ENCODE peak calls at places on chromosomes 11 and 22, in five cellular contexts. F is CD8-positive, alpha-beta T cell; A is H1; C is ascending aorta; I is CD4-positive, CD25-positive, alpha-beta regulatory T cell. M is an unnamed sample.
A peak's percentile ranks its signal among the peaks of the same experiment; 100 is the strongest.

GRCh38 chr22:40178417-40179409 is 988 bp downstream of the TNRC6B start:
- DNase-seq in F (no peak), C (no peak), I (peak; percentile 25), A (no peak), M (no peak)

GRCh38 chr22:21064917-21065864 is 19.4 kb downstream of the LRRC74B start:
- DNase-seq in C (peak; percentile 58), F (no peak), A (no peak), I (no peak), M (no peak)

GRCh38 chr11:90845799-90846198 is 623.0 kb upstream of the CHORDC1 start:
- DNase-seq in A (no peak), C (no peak), I (no peak), F (no peak), M (no peak)

GRCh38 chr11:77074205-77074604 is 7.4 kb downstream of the CAPN5 start:
- DNase-seq in A (no peak), F (peak; percentile 34), I (no peak), C (peak; percentile 64), M (no peak)

GRCh38 chr11:35671396-35672127 is 9.0 kb downstream of the TRIM44 start:
- DNase-seq in F (no peak), I (no peak), A (no peak), C (no peak), M (no peak)

GRCh38 chr11:102882389-102883024 is 7.7 kb upstream of the MMP12 start:
- DNase-seq in I (no peak), C (no peak), A (no peak), F (no peak), M (no peak)

GRCh38 chr11:100442017-100442416 is 245.1 kb upstream of the ARHGAP42 start:
- DNase-seq in F (no peak), A (no peak), C (no peak), I (no peak), M (no peak)

GRCh38 chr11:83349371-83349770 is 63.2 kb upstream of the CCDC90B start:
- DNase-seq in I (no peak), C (no peak), F (no peak), A (no peak), M (no peak)

GRCh38 chr11:102623998-102624397 is 1.1 kb downstream of the MMP20 start:
- DNase-seq in A (no peak), F (no peak), C (no peak), I (no peak), M (no peak)

GRCh38 chr11:43268161-43268560 is 43.6 kb upstream of the API5 start:
- DNase-seq in C (no peak), I (no peak), A (no peak), F (no peak), M (no peak)

GRCh38 chr11:114161486-114162250 is 102.2 kb downstream of the ZBTB16 start:
- DNase-seq in A (no peak), I (no peak), F (no peak), C (no peak), M (no peak)

GRCh38 chr22:23110922-23111527 is 30.8 kb downstream of the RSPH14 start:
- DNase-seq in F (no peak), C (no peak), I (no peak), A (no peak), M (no peak)

GRCh38 chr22:29011200-29011867 is 50.3 kb downstream of the C22orf31 start:
- DNase-seq in C (no peak), A (no peak), I (no peak), F (no peak), M (no peak)

GRCh38 chr22:22099194-22099486 is 116.6 kb upstream of the TOP3B start:
- DNase-seq in F (peak; percentile 15), A (no peak), I (no peak), C (no peak), M (no peak)
- H3K27me3 ChIP-seq in F (no peaks in the 10 kb centered on the region), A (peaks cover 73% of the 10 kb centered on the region), I (peaks cover 4% of the 10 kb centered on the region), C (no peaks in the 10 kb centered on the region), M (no peaks in the 10 kb centered on the region)

GRCh38 chr11:3944198-3944597 is 88.7 kb downstream of the STIM1 start:
- DNase-seq in F (no peak), A (no peak), I (no peak), C (peak; percentile 80), M (no peak)

GRCh38 chr11:3939211-3939610 is 83.7 kb downstream of the STIM1 start:
- DNase-seq in I (no peak), C (no peak), F (no peak), A (no peak), M (no peak)

GRCh38 chr11:3942956-3943497 is 87.6 kb downstream of the STIM1 start:
- DNase-seq in A (no peak), C (no peak), F (no peak), I (no peak), M (no peak)

GRCh38 chr11:3939651-3940190 is 84.3 kb downstream of the STIM1 start:
- DNase-seq in I (no peak), F (no peak), A (no peak), C (no peak), M (no peak)

GRCh38 chr11:3942160-3942955 is 86.9 kb downstream of the STIM1 start:
- DNase-seq in A (no peak), I (peak; percentile 42), F (no peak), C (no peak), M (no peak)
- H3K27ac ChIP-seq in A (no peak overlapping the region), I (peak overlapping the region; percentile 74), F (peak overlapping the region; percentile 32), C (peak overlapping the region; percentile 48), M (peak overlapping the region; percentile 86)

GRCh38 chr11:3232956-3233355 is 739 bp upstream of the MRGPRE start:
- DNase-seq in I (no peak), A (no peak), C (no peak), F (no peak), M (no peak)

GRCh38 chr11:3231550-3231850 is 717 bp downstream of the MRGPRE start:
- DNase-seq in I (no peak), F (no peak), A (no peak), C (no peak), M (no peak)

GRCh38 chr11:3231851-3232744 is at the start of gene MRGPRE:
- DNase-seq in C (peak; percentile 62), F (no peak), I (no peak), A (no peak), M (no peak)

GRCh38 chr11:3237119-3237518 is 4.9 kb upstream of the MRGPRE start:
- DNase-seq in F (no peak), I (no peak), C (no peak), A (no peak), M (no peak)

DNA sequence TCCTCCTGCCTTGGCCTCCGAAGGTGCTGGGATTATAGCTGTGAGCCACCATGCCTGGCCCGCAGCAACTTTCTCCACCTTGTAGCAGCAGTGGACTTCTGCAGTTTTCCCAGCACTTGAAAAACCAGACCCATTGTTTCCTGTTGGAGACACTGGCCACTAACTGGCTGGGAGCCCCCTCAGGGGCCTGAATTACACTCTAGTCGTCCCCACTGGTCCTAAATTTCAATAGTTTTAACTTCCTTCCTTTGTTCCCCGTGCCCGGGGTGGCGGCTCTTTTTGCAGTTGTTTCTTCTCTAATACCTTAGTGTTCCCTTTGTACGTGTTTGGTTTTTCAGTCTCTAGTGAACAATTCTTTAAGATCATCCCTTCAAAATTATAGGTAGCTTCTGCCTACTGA is 2.6 kb upstream of the MRGPRE start:
- DNase-seq in C (no peak), F (no peak), I (no peak), A (no peak), M (no peak)
- H3K27me3 ChIP-seq in C (no peaks in the 10 kb centered on the region), F (no peaks in the 10 kb centered on the region), I (no peaks in the 10 kb centered on the region), A (no peaks in the 10 kb centered on the region), M (peaks cover 50% of the 10 kb centered on the region)

DNA sequence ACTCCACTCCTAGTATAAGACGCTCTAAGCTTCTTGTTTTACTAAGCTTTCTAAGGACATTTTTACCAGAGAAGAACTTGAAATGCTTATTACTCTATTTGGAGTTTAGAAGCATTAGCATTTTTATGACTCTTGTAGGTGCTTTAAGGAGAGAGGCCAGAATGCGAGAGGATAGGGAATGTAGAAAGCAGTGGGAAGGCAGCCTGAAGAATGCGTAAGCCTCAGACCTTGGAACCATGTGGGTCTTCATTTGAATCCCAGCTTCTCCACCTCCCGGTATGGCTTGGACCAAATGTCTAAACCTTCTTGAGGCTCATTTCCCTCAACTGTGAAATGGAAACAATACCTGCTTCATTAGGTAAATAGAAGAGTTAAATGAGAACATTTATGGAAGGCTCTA is 60.0 kb upstream of the AMOTL1 start:
- DNase-seq in F (no peak), A (no peak), C (no peak), I (no peak), M (no peak)
- H3K27ac ChIP-seq in F (no peak overlapping the region), A (no peak overlapping the region), C (no peak overlapping the region), I (no peak overlapping the region), M (no peak overlapping the region)

GRCh38 chr22:37001826-37002225 is 17.4 kb downstream of the TST start:
- DNase-seq in I (no peak), C (no peak), A (no peak), F (no peak), M (no peak)

GRCh38 chr22:36999463-36999862 is 19.8 kb downstream of the TST start:
- DNase-seq in F (no peak), A (no peak), I (no peak), C (no peak), M (no peak)

GRCh38 chr22:36998620-36999351 is 20.5 kb downstream of the TST start:
- DNase-seq in C (no peak), F (no peak), I (no peak), A (no peak), M (no peak)

GRCh38 chr22:37000676-37001534 is 18.3 kb downstream of the TST start:
- DNase-seq in A (no peak), C (no peak), I (no peak), F (no peak), M (no peak)

GRCh38 chr22:37002633-37003032 is 16.6 kb downstream of the TST start:
- DNase-seq in I (no peak), F (no peak), A (no peak), C (no peak), M (no peak)
- H3K27me3 ChIP-seq in I (peaks cover 5% of the 10 kb centered on the region), F (no peaks in the 10 kb centered on the region), A (no peaks in the 10 kb centered on the region), C (no peaks in the 10 kb centered on the region), M (no peaks in the 10 kb centered on the region)

DNA sequence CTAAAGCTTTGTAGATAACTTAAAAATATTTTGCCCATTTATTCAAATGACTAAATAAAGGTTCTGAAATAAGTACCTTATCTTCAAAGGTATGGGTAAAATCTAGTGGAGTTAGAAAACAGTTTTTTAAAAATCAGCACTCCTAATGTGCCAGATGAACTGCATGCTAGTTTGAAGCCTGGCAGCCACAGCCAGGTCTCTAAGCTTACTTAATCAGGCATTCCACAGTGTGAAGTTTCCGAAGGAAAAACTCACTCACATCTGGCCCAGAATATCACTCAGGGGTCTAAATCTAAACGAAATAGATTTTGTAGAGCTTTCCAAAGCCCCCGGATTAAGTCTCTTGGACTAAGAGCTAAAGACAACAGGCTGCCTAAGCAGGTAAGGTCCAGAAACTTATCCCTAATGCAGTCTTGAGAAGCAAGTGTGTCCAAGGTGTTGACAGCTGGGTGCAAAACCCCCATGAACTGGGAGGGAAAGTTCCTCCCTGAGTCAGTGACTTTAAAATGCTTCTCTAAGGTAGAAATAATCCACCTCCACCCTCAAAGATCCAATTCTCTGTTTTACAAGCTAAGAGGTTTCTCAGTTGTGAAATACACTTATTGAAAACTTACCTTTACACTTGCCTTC is 157.6 kb downstream of the FCHSD2 start:
- DNase-seq in C (no peak), A (no peak), I (no peak), F (no peak), M (no peak)
- H3K27ac ChIP-seq in C (peak overlapping the region; percentile 15), A (no peak overlapping the region), I (no peak overlapping the region), F (no peak overlapping the region), M (no peak overlapping the region)

GRCh38 chr22:26170795-26171194 is 1.5 kb downstream of the SEZ6L start:
- DNase-seq in C (no peak), I (no peak), F (no peak), A (peak; percentile 90), M (no peak)
- H3K27me3 ChIP-seq in C (no peaks in the 10 kb centered on the region), I (peaks cover 17% of the 10 kb centered on the region), F (peaks cover 15% of the 10 kb centered on the region), A (peaks cover 19% of the 10 kb centered on the region), M (peaks cover 98% of the 10 kb centered on the region)